ENCODE peak calls at places on chromosomes 7 and 10, in six cellular contexts. N is cardiac muscle cell, F is brain microvascular endothelial cell, S is left ventricle myocardium inferior, O is lower lobe of right lung, Q is colonic mucosa. E is an unnamed sample.

GRCh38 chr7:97772034-97772891 is 40.4 kb downstream of the TAC1 start:
- DNase-seq in N (no peak), F (no peak), S (no peak), O (no peak), Q (no peak), E (no peak)

GRCh38 chr10:110500515-110500905 is 2.8 kb downstream of the DUSP5 start:
- DNase-seq in N (peak), F (peak), S (no peak), O (no peak), Q (no peak), E (no peak)

GRCh38 chr7:55887786-55888185 is 530 bp downstream of the ZNF713 start:
- DNase-seq in N (peak), F (no peak), S (no peak), O (no peak), Q (no peak), E (no peak)

GRCh38 chr7:79782256-79782655 is 328.8 kb upstream of the MAGI2 start:
- DNase-seq in N (peak), F (no peak), S (no peak), O (no peak), Q (no peak), E (no peak)

GRCh38 chr10:7111574-7111973 is 299.3 kb downstream of the SFMBT2 start:
- DNase-seq in N (no peak), F (peak), S (no peak), O (no peak), Q (no peak), E (no peak)

GRCh38 chr7:101112233-101112632 is 14.7 kb upstream of the SERPINE1 start:
- DNase-seq in N (no peak), F (peak), S (peak), O (no peak), Q (no peak), E (no peak)

GRCh38 chr10:4303045-4303444 is 518.0 kb upstream of the KLF6 start:
- DNase-seq in N (no peak), F (peak), S (no peak), O (no peak), Q (no peak), E (no peak)

GRCh38 chr10:99435986-99436633 is 5.7 kb upstream of the GOT1 start:
- DNase-seq in N (peak), F (peak), S (no peak), O (no peak), Q (no peak), E (no peak)

GRCh38 chr7:36487756-36488336 is 98.2 kb downstream of the ANLN start:
- DNase-seq in N (peak), F (peak), S (no peak), O (no peak), Q (peak), E (no peak)

GRCh38 chr10:90007226-90007625 is 305.8 kb downstream of the KIF20B start:
- DNase-seq in N (no peak), F (no peak), S (no peak), O (no peak), Q (no peak), E (no peak)

GRCh38 chr7:3179456-3179855 is 121.6 kb upstream of the SDK1 start:
- DNase-seq in N (no peak), F (no peak), S (no peak), O (peak), Q (no peak), E (no peak)

GRCh38 chr10:44801383-44802327 is 109.5 kb upstream of the TMEM72 start:
- DNase-seq in N (peak), F (peak), S (peak), O (peak), Q (peak), E (peak)

GRCh38 chr10:29276251-29276850 is 12.5 kb upstream of the LYZL1 start:
- DNase-seq in N (no peak), F (no peak), S (no peak), O (no peak), Q (no peak), E (no peak)
- H3K27ac ChIP-seq in N (no peak), F (no peak), S (no peak), O (no peak), Q (no peak), E (no peak)

DNA sequence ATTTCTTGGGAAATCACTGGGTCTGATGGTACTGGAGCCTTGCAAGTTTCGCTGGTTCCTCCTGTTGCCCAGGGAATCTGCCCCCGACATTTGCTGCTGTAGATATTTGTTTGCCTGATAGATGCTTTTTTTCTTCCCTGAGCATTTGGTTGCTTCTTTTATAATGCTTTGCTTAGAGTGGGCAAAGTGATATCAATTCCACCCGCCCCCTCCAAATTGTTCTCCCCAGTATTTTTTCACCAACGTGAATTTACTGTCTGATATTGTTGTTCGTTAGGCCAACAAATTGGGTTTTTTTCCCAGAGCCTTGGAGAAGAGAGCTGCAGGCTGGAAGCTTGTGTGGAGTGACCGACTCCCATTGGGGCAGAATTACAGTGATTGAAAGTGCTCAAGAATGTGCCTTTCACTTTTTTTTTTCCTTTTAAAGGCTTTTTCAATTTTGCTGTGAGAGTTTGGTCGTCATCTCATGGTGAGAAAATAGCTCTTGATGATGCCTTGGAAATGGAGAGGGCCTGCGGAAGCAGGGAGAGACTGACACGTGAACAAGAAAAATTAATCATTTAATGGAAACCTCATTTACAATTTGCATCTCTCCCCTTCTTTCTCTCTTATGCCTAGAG is 2.5 kb downstream of the GRK5 start:
- DNase-seq in N (no peak), F (no peak), S (no peak), O (no peak), Q (no peak), E (no peak)
- H3K27ac ChIP-seq in N (no peak), F (peak), S (peak), O (peak), Q (peak), E (peak)

DNA sequence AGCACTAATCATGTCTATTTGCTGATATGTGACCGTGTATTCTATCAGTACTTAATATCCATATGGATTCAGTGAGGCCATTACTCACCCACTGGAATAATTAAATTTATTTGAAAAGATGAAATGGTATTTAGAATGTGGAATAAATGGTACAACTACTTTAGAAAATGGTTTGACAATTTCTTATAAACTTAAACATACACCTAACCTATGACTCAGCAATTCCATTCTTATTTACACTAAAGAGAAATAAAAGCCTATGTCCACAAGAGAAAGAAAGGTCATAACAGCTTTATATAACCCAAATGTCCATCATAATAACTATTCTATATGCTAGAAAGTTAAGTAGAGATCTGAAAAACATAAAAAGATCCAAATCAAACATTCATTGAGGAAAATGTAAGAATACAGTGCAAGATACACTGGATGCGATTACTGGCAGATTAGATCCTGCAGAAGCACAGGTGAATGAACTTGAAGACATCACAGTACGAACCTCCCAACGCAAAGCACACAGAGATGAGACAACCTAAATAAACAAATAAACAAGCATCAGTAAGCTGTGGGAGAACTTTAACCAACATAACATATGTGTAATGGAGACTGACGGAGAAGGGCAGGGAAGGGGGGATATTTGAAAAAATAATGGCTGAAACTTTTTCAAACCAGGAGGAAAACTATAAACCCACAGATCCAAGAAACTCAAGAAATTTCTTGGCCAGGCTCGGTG is 51.9 kb downstream of the TNS3 start:
- DNase-seq in N (no peak), F (no peak), S (no peak), O (no peak), Q (no peak), E (no peak)
- H3K27ac ChIP-seq in N (no peak), F (no peak), S (no peak), O (no peak), Q (no peak), E (no peak)

GRCh38 chr10:91610444-91610843 is 22.4 kb downstream of the PPP1R3C start:
- DNase-seq in N (no peak), F (no peak), S (no peak), O (no peak), Q (no peak), E (no peak)
- H3K27ac ChIP-seq in N (peak), F (no peak), S (peak), O (no peak), Q (no peak), E (no peak)

GRCh38 chr10:103100620-103101019 is 92.5 kb downstream of the NT5C2 start:
- DNase-seq in N (no peak), F (no peak), S (no peak), O (no peak), Q (no peak), E (no peak)

GRCh38 chr10:103102195-103102594 is 90.9 kb downstream of the NT5C2 start:
- DNase-seq in N (no peak), F (no peak), S (no peak), O (no peak), Q (no peak), E (no peak)

GRCh38 chr10:103106556-103106955 is 86.5 kb downstream of the NT5C2 start:
- DNase-seq in N (no peak), F (no peak), S (no peak), O (no peak), Q (no peak), E (no peak)

GRCh38 chr10:103105462-103105861 is 87.6 kb downstream of the NT5C2 start:
- DNase-seq in N (no peak), F (no peak), S (no peak), O (no peak), Q (no peak), E (no peak)

DNA sequence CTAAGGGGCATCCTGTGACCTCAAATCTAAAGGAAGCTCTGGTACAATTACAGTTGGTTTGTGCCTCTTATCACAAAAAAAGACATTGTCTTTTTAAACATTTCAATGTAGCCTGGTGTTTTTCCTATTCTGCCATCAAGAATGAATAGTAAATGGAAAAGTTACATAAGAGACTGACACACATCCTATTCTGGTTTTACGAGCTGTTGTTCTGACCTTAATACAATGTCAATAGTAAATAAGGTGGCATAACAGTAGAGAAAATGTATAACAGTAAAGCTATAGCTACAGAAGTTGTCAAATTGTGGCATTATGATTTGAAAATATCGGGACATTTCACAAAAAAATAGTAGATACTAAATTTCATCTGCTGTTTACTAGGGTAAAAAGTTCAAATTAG is 88.4 kb downstream of the NT5C2 start:
- DNase-seq in N (no peak), F (no peak), S (no peak), O (no peak), Q (no peak), E (no peak)
- H3K27ac ChIP-seq in N (no peak), F (no peak), S (no peak), O (no peak), Q (no peak), E (no peak)

DNA sequence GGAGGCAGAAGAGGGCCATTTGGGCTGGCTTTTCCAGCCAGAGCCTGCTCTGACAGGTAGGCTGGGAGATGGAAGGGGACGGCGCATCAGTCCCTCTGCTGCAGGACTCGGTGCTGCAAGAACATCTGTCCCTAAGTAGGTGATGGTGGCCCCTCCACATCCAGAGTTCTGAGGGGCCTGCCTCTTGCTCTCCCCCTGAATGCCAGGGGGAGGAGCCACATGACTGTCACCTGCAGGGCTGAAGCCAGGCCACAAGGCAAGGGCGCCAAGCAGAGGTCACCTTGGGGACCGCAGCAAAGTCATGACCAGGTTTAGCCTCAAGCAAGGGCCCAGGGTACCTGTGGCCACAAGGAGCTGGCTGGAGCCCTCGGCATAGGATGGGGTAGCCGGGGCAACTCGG is 99.4 kb downstream of the FAM53B start:
- DNase-seq in N (no peak), F (no peak), S (no peak), O (no peak), Q (no peak), E (no peak)
- H3K27ac ChIP-seq in N (no peak), F (no peak), S (peak), O (peak), Q (no peak), E (no peak)

GRCh38 chr10:122099562-122099961 is 110.6 kb downstream of the TACC2 start:
- DNase-seq in N (no peak), F (no peak), S (no peak), O (no peak), Q (no peak), E (no peak)
- H3K27ac ChIP-seq in N (no peak), F (no peak), S (peak), O (no peak), Q (no peak), E (no peak)

DNA sequence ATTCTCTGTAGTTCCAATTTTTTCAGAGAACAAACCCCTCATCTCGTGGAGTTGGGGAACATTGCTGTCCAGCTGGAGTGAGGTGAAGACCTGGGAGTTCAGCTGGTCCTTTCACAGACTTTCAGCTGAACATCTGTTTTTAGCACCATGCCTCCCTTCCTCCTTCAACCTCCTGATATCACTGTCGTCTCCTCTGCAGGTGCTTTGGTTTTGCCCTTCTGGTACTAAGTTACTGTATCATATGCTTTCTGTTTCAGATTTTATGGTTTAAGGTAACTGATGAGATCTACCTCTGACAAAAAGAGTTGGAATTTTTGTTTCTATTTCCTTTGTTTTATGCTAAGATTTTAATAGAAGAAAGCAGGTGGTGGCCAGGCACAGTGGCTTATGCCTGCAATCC is 102.9 kb downstream of the ZNF438 start:
- DNase-seq in N (no peak), F (no peak), S (no peak), O (no peak), Q (no peak), E (no peak)
- H3K27ac ChIP-seq in N (no peak), F (no peak), S (no peak), O (no peak), Q (no peak), E (no peak)